ENCODE peak calls at places on chromosomes 16 and 17, in eight cellular contexts. G is T follicular helper cell; S is A172; E is GOT3; T is occipital lobe; B is GM04504; V is ovary; X is activated CD8-positive, alpha-beta memory T cell treated with anti-CD3 and anti-CD28 coated beads for 48 hours. N is an unnamed sample.
A peak's percentile ranks its signal among the peaks of the same experiment; 100 is the strongest.

GRCh38 chr16:75491876-75492275 is 3.4 kb downstream of the CHST6 start:
- DNase-seq in G (no peak), S (peak; percentile 79), E (no peak), T (peak; percentile 57), B (no peak), V (no peak), X (no peak), N (no peak)

GRCh38 chr16:27048316-27048715 is 18.4 kb upstream of the C16orf82 start:
- DNase-seq in G (no peak), S (no peak), E (no peak), T (no peak), B (no peak), V (no peak), X (no peak), N (no peak)

GRCh38 chr16:55713103-55713502 is 57.3 kb downstream of the SLC6A2 start:
- DNase-seq in G (no peak), S (no peak), E (no peak), T (no peak), B (no peak), V (no peak), X (no peak), N (no peak)

GRCh38 chr16:65415460-65415859 is 293.6 kb upstream of the CDH11 start:
- DNase-seq in G (no peak), S (peak; percentile 73), E (no peak), T (no peak), B (no peak), V (no peak), X (no peak), N (no peak)

GRCh38 chr16:88558457-88559442 is 11.5 kb upstream of the ZC3H18 start:
- DNase-seq in G (no peak), S (peak; percentile 68), E (no peak), T (no peak), B (no peak), V (peak; percentile 82), X (no peak), N (no peak)

GRCh38 chr17:43003542-43004172 is 2.9 kb upstream of the IFI35 start:
- DNase-seq in G (no peak), S (peak; percentile 80), E (no peak), T (no peak), B (no peak), V (no peak), X (no peak), N (no peak)

GRCh38 chr17:2122641-2123302 is 67.9 kb downstream of the HIC1 start:
- DNase-seq in G (no peak), S (no peak), E (no peak), T (peak; percentile 25), B (no peak), V (peak; percentile 62), X (no peak), N (no peak)

GRCh38 chr17:49730078-49730786 is 22.5 kb upstream of the SLC35B1 start:
- DNase-seq in G (no peak), S (no peak), E (no peak), T (no peak), B (peak; percentile 92), V (peak; percentile 90), X (no peak), N (no peak)

GRCh38 chr16:70295634-70296033 is 3.4 kb upstream of the DDX19B start:
- DNase-seq in G (no peak), S (no peak), E (no peak), T (no peak), B (no peak), V (no peak), X (no peak), N (no peak)

GRCh38 chr17:38568845-38569510 is 36.8 kb downstream of the SRCIN1 start:
- DNase-seq in G (no peak), S (no peak), E (no peak), T (peak; percentile 65), B (no peak), V (no peak), X (no peak), N (no peak)

GRCh38 chr16:72371307-72372081 is 199.5 kb upstream of the PMFBP1 start:
- DNase-seq in G (no peak), S (peak; percentile 84), E (no peak), T (no peak), B (peak; percentile 41), V (no peak), X (no peak), N (no peak)

GRCh38 chr17:73589096-73589980 is 54.9 kb downstream of the SDK2 start:
- DNase-seq in G (no peak), S (peak; percentile 15), E (no peak), T (no peak), B (no peak), V (no peak), X (no peak), N (no peak)

GRCh38 chr16:88973007-88973410 is 4.0 kb downstream of the CBFA2T3 start:
- DNase-seq in G (no peak), S (no peak), E (no peak), T (no peak), B (no peak), V (no peak), X (no peak), N (no peak)

GRCh38 chr16:4852221-4852872 is 5.1 kb downstream of the UBN1 start:
- DNase-seq in G (no peak), S (peak; percentile 65), E (no peak), T (no peak), B (no peak), V (no peak), X (no peak), N (no peak)

GRCh38 chr16:74862743-74863244 is 88.2 kb upstream of the FA2H start:
- DNase-seq in G (no peak), S (peak; percentile 54), E (no peak), T (no peak), B (no peak), V (no peak), X (no peak), N (no peak)

GRCh38 chr17:51000835-51001638 is 119.6 kb downstream of the SPAG9 start:
- DNase-seq in G (no peak), S (peak; percentile 74), E (no peak), T (no peak), B (peak; percentile 42), V (no peak), X (no peak), N (peak; percentile 39)

GRCh38 chr17:5329784-5330557 is 47.9 kb downstream of the RABEP1 start:
- DNase-seq in G (no peak), S (no peak), E (no peak), T (no peak), B (no peak), V (no peak), X (no peak), N (no peak)

GRCh38 chr16:76854234-76854633 is 336.8 kb upstream of the MON1B start:
- DNase-seq in G (no peak), S (no peak), E (no peak), T (no peak), B (peak; percentile 1), V (no peak), X (no peak), N (no peak)

GRCh38 chr17:78560731-78561130 is 16.5 kb downstream of the DNAH17 start:
- DNase-seq in G (no peak), S (no peak), E (no peak), T (no peak), B (no peak), V (no peak), X (no peak), N (no peak)

GRCh38 chr16:16076400-16076901 is 127.0 kb downstream of the ABCC1 start:
- DNase-seq in G (no peak), S (no peak), E (no peak), T (no peak), B (no peak), V (no peak), X (no peak), N (no peak)

GRCh38 chr17:9928601-9929341 is 23.7 kb upstream of the RCVRN start:
- DNase-seq in G (no peak), S (peak; percentile 81), E (no peak), T (no peak), B (peak; percentile 47), V (peak; percentile 44), X (no peak), N (no peak)

GRCh38 chr17:82235775-82236141 is 6.9 kb downstream of the SLC16A3 start:
- DNase-seq in G (no peak), S (no peak), E (no peak), T (no peak), B (no peak), V (peak; percentile 67), X (no peak), N (no peak)

GRCh38 chr17:41624208-41625101 is at the start of gene KRT17:
- DNase-seq in G (no peak), S (no peak), E (no peak), T (no peak), B (no peak), V (no peak), X (no peak), N (no peak)

GRCh38 chr16:11233727-11234376 is 22.2 kb downstream of the SOCS1 start:
- DNase-seq in G (no peak), S (peak; percentile 33), E (no peak), T (no peak), B (no peak), V (no peak), X (peak; percentile 33), N (no peak)

N was measured in GM12864.